ENCODE peak calls at places on chromosomes 12 and 14, in five cellular contexts. Y is fibroblast of the aortic adventitia; H is stimulated activated CD8-positive, alpha-beta memory T cell treated with anti-CD3 and anti-CD28 coated beads, Interleukin-2, amount 100 ng/mL, for 48 hours; A is mesenchymal stem cell; X is lower leg skin. M is an unnamed sample.

GRCh38 chr14:44699391-44699790 is 192.3 kb upstream of the FSCB start:
- DNase-seq in X (no peak), A (no peak), H (no peak), Y (no peak), M (no peak)

GRCh38 chr12:131002271-131002670 is 48.6 kb downstream of the ADGRD1 start:
- DNase-seq in A (no peak), X (no peak), H (no peak), Y (no peak), M (no peak)

GRCh38 chr14:58245562-58245961 is 919 bp downstream of the PSMA3 start:
- DNase-seq in A (no peak), H (no peak), Y (no peak), X (no peak), M (no peak)

GRCh38 chr12:19025582-19025981 is 104.0 kb upstream of the PLEKHA5 start:
- DNase-seq in H (no peak), X (no peak), Y (no peak), A (no peak), M (no peak)

GRCh38 chr12:74915718-74916117 is 293.9 kb downstream of the KCNC2 start:
- DNase-seq in A (no peak), Y (no peak), X (no peak), H (no peak), M (no peak)

GRCh38 chr12:100145643-100146042 is 3.0 kb upstream of the BLTP3B start:
- DNase-seq in Y (no peak), X (no peak), A (no peak), H (no peak), M (no peak)

GRCh38 chr14:69354383-69355154 is 43.5 kb downstream of the ERH start:
- DNase-seq in Y (no peak), X (peak), A (peak), H (peak), M (peak)

GRCh38 chr14:93943052-93943451 is 15.9 kb downstream of the FAM181A start:
- DNase-seq in H (no peak), Y (no peak), X (no peak), A (peak), M (no peak)

GRCh38 chr12:132545183-132545953 is 55.4 kb downstream of the FBRSL1 start:
- DNase-seq in Y (no peak), X (no peak), H (no peak), A (no peak), M (no peak)

GRCh38 chr12:52280319-52280795 is 5.9 kb downstream of the KRT86 start:
- DNase-seq in X (peak), Y (peak), H (no peak), A (peak), M (no peak)

GRCh38 chr12:56487448-56488040 is 417 bp downstream of the GLS2 start:
- DNase-seq in H (no peak), X (peak), A (peak), Y (no peak), M (no peak)

GRCh38 chr12:96774501-96775256 is 132.4 kb upstream of the NEDD1 start:
- DNase-seq in X (no peak), Y (peak), A (no peak), H (no peak), M (no peak)

GRCh38 chr12:93618891-93619410 is 46.5 kb downstream of the SOCS2 start:
- DNase-seq in X (no peak), Y (no peak), H (no peak), A (no peak), M (no peak)

GRCh38 chr12:83161451-83161850 is 474.7 kb downstream of the TMTC2 start:
- DNase-seq in A (no peak), H (no peak), Y (no peak), X (no peak), M (no peak)

GRCh38 chr12:56979628-56980027 is 22.2 kb upstream of the RDH16 start:
- DNase-seq in H (no peak), X (no peak), A (no peak), Y (no peak), M (no peak)

GRCh38 chr12:52508211-52508610 is 12.0 kb downstream of the KRT5 start:
- DNase-seq in A (no peak), X (no peak), Y (no peak), H (no peak), M (no peak)

GRCh38 chr12:54016051-54016450 is 7.3 kb downstream of the HOXC8 start:
- DNase-seq in A (no peak), Y (no peak), X (no peak), H (no peak), M (no peak)

GRCh38 chr12:23640754-23641153 is 308.7 kb downstream of the SOX5 start:
- DNase-seq in A (no peak), X (no peak), H (no peak), Y (no peak), M (no peak)

GRCh38 chr12:53201639-53202038 is 5.4 kb downstream of the ITGB7 start:
- DNase-seq in Y (no peak), H (no peak), A (no peak), X (no peak), M (no peak)

GRCh38 chr14:86221000-86221399 is 691.1 kb downstream of the FLRT2 start:
- DNase-seq in Y (no peak), H (no peak), A (peak), X (no peak), M (no peak)

GRCh38 chr12:38149395-38150073 is 167.0 kb upstream of the ALG10B start:
- DNase-seq in H (no peak), Y (no peak), A (no peak), X (no peak), M (no peak)

GRCh38 chr14:31286456-31287293 is 79.1 kb upstream of the HECTD1 start:
- DNase-seq in H (no peak), A (no peak), Y (no peak), X (no peak), M (no peak)

GRCh38 chr14:100041274-100041673 is 23.9 kb upstream of the EVL start:
- DNase-seq in A (no peak), Y (no peak), X (no peak), H (no peak), M (no peak)

GRCh38 chr14:44149597-44149996 is 357.5 kb downstream of the FSCB start:
- DNase-seq in X (no peak), A (peak), H (no peak), Y (no peak), M (no peak)

GRCh38 chr14:20278414-20278813 is 27.3 kb downstream of the TTC5 start:
- DNase-seq in Y (peak), A (peak), H (no peak), X (no peak), M (no peak)

GRCh38 chr12:125983094-125983783 is 918.0 kb downstream of the AACS start:
- DNase-seq in A (no peak), H (peak), Y (peak), X (no peak), M (no peak)

GRCh38 chr14:102500190-102500661 is 9.3 kb downstream of the ANKRD9 start:
- DNase-seq in H (no peak), A (peak), Y (peak), X (peak), M (no peak)

GRCh38 chr12:80269953-80270552 is 170.7 kb downstream of the OTOGL start:
- DNase-seq in H (no peak), A (peak), Y (peak), X (no peak), M (no peak)

GRCh38 chr14:97697772-97698171 is 900.6 kb downstream of the VRK1 start:
- DNase-seq in Y (no peak), A (no peak), X (no peak), H (no peak), M (peak)

GRCh38 chr14:89129570-89129969 is 287.5 kb downstream of the FOXN3 start:
- DNase-seq in X (no peak), Y (peak), A (no peak), H (no peak), M (no peak)

GRCh38 chr14:104528496-104528895 is 51.1 kb upstream of the C14orf180 start:
- DNase-seq in X (peak), H (no peak), Y (no peak), A (no peak), M (no peak)

GRCh38 chr12:124233041-124233836 is 61.7 kb upstream of the RFLNA start:
- DNase-seq in H (no peak), Y (peak), A (peak), X (no peak), M (no peak)

GRCh38 chr14:76456200-76456599 is 80.3 kb downstream of the ESRRB start:
- DNase-seq in A (peak), Y (peak), H (peak), X (no peak), M (peak)

GRCh38 chr12:106452309-106452708 is 94.8 kb downstream of the POLR3B start:
- DNase-seq in A (no peak), X (no peak), H (no peak), Y (no peak), M (no peak)

GRCh38 chr14:36942522-36943245 is 229.7 kb downstream of the SLC25A21 start:
- DNase-seq in Y (peak), A (peak), H (no peak), X (no peak), M (no peak)

GRCh38 chr12:100720016-100720654 is 74.4 kb upstream of the ANO4 start:
- DNase-seq in X (no peak), H (no peak), Y (no peak), A (peak), M (no peak)

GRCh38 chr14:98120831-98121464 is 1151.0 kb downstream of the BCL11B start:
- DNase-seq in A (no peak), X (no peak), H (no peak), Y (no peak), M (no peak)